ENCODE peak calls at places on chromosome 5, in five cellular contexts. Y, Z, L, F and H are unnamed samples.

GRCh38 chr5:96844476-96844990 is 31.8 kb upstream of the ERAP2 start:
- DNase-seq in L (no peak), Y (no peak), Z (no peak), F (no peak), H (no peak)

GRCh38 chr5:58759745-58760144 is 176.9 kb downstream of the RAB3C start:
- DNase-seq in Z (no peak), F (no peak), Y (peak; percentile 1), L (no peak), H (no peak)

GRCh38 chr5:169641253-169641652 is 4.2 kb downstream of the DOCK2 start:
- DNase-seq in Z (no peak), F (no peak), L (peak; percentile 41), Y (no peak), H (no peak)

GRCh38 chr5:82408033-82408432 is 129.9 kb upstream of the RPS23 start:
- DNase-seq in F (no peak), Y (no peak), L (no peak), Z (no peak), H (no peak)

GRCh38 chr5:150738862-150739261 is 20.0 kb downstream of the DCTN4 start:
- DNase-seq in L (no peak), Y (no peak), F (no peak), Z (no peak), H (no peak)

GRCh38 chr5:55062039-55062779 is 38.2 kb downstream of the GZMK start:
- DNase-seq in L (no peak), F (no peak), Y (no peak), Z (peak; percentile 82), H (no peak)

GRCh38 chr5:151912360-151912759 is 12.3 kb downstream of the GLRA1 start:
- DNase-seq in Y (no peak), Z (no peak), L (no peak), F (no peak), H (no peak)

GRCh38 chr5:135462304-135462703 is 10.2 kb upstream of the TIFAB start:
- DNase-seq in Y (peak; percentile 45), L (peak; percentile 84), Z (peak; percentile 82), F (no peak), H (peak; percentile 79)

GRCh38 chr5:81363093-81363886 is 30.6 kb downstream of the ACOT12 start:
- DNase-seq in F (no peak), Y (peak; percentile 5), L (no peak), Z (no peak), H (no peak)

GRCh38 chr5:75363111-75363510 is 26.1 kb downstream of the HMGCR start:
- DNase-seq in Z (no peak), Y (no peak), F (no peak), L (no peak), H (no peak)

GRCh38 chr5:177310332-177310731 is 1.4 kb downstream of the MXD3 start:
- DNase-seq in L (no peak), F (no peak), Y (no peak), Z (no peak), H (no peak)

GRCh38 chr5:132425009-132425937 is 55.8 kb downstream of the SLC22A5 start:
- DNase-seq in L (no peak), F (no peak), Y (peak; percentile 75), Z (peak; percentile 91), H (no peak)

GRCh38 chr5:150073086-150073625 is 13.2 kb downstream of the CSF1R start:
- DNase-seq in F (peak; percentile 16), Y (no peak), Z (no peak), L (peak; percentile 21), H (no peak)

GRCh38 chr5:173626501-173626812 is 10.0 kb upstream of the BOD1 start:
- DNase-seq in L (no peak), F (no peak), Y (no peak), Z (no peak), H (no peak)

GRCh38 chr5:42943931-42944631 is 96.0 kb downstream of the ANXA2R start:
- DNase-seq in F (no peak), L (no peak), Y (peak; percentile 27), Z (no peak), H (no peak)

GRCh38 chr5:42948961-42949347 is 91.2 kb downstream of the ANXA2R start:
- DNase-seq in Y (peak; percentile 38), Z (peak; percentile 52), L (no peak), F (no peak), H (no peak)

GRCh38 chr5:42949348-42950090 is 90.6 kb downstream of the ANXA2R start:
- DNase-seq in L (no peak), F (peak; percentile 61), Z (peak; percentile 81), Y (peak; percentile 90), H (no peak)

GRCh38 chr5:42940853-42941252 is 99.3 kb downstream of the ANXA2R start:
- DNase-seq in Z (no peak), L (no peak), F (no peak), Y (no peak), H (no peak)

DNA sequence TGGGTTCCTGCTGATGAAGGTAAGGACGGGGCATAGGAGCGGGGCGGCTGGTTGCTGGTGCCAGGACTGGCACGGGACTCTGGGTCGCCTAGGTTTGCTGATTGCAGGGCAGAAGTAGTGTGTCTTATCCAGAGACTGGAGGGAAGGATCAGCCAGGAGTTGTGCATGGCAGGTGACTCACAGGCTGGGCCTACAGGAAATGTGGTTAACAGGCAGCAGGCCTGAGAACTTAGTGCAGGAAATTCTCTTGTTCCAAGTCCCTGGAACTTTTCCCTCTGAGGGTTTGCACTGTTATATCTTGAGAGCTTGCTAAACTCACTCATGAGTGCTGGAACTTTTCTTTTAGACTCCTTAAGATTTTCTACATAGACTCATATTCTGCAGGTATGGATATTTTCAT is 95.1 kb downstream of the ANXA2R start:
- DNase-seq in Z (no peak), L (no peak), Y (peak; percentile 90), F (no peak), H (peak; percentile 67)
- TF ChIP-seq CTCF in Z (no peak), L (no peak), Y (no peak), F (no peak), H (no peak)

GRCh38 chr5:32325616-32326015 is 12.9 kb upstream of the MTMR12 start:
- DNase-seq in Z (no peak), F (no peak), Y (no peak), L (no peak), H (no peak)

GRCh38 chr5:32325067-32325466 is 12.3 kb upstream of the MTMR12 start:
- DNase-seq in Y (peak; percentile 49), F (no peak), Z (no peak), L (no peak), H (no peak)

GRCh38 chr5:32322882-32323281 is 10.1 kb upstream of the MTMR12 start:
- DNase-seq in Z (no peak), L (no peak), F (no peak), Y (no peak), H (no peak)

GRCh38 chr5:32326216-32326772 is 13.6 kb upstream of the MTMR12 start:
- DNase-seq in L (no peak), Z (no peak), Y (peak; percentile 19), F (no peak), H (peak; percentile 13)

GRCh38 chr5:32323741-32324140 is 11.0 kb upstream of the MTMR12 start:
- DNase-seq in Z (no peak), Y (no peak), L (no peak), F (no peak), H (no peak)
- TF ChIP-seq CTCF in Z (no peak), Y (no peak), L (no peak), F (no peak), H (no peak)

GRCh38 chr5:10779592-10779991 is 18.6 kb upstream of the DAP start:
- DNase-seq in L (no peak), Y (no peak), Z (no peak), F (no peak), H (no peak)

DNA sequence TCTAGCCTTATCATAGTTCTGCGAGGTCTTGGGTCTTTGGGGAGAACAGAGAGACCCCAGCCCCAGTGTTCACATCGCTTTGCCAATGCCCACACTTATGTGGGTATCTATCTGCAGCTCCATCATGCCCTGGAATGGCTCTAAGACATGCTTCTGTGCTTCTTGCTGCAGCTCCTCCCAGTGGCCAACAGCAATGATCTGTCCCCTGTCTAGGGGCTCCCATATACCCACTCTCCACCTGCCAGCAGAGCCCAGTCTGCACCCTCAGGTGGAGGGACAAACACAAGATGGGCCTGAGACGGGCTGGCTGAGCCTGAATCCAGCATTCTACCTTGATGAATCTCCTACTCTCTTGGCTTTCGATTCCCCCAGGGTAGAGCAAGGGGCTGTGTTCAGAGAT is 14.6 kb upstream of the DAP start:
- DNase-seq in L (no peak), F (no peak), Z (no peak), Y (no peak), H (no peak)
- TF ChIP-seq CTCF in L (no peak), F (no peak), Z (no peak), Y (peak; percentile 6), H (no peak)

GRCh38 chr5:133866160-133866902 is 102.1 kb downstream of the C5orf15 start:
- DNase-seq in L (no peak), Z (no peak), F (no peak), Y (no peak), H (no peak)

GRCh38 chr5:133865113-133865512 is 103.3 kb downstream of the C5orf15 start:
- DNase-seq in F (no peak), Y (no peak), Z (no peak), L (no peak), H (no peak)

GRCh38 chr5:133864711-133865110 is 103.7 kb downstream of the C5orf15 start:
- DNase-seq in Z (no peak), Y (no peak), L (no peak), F (no peak), H (no peak)

GRCh38 chr5:133861161-133861737 is 107.2 kb downstream of the C5orf15 start:
- DNase-seq in F (no peak), Z (peak; percentile 77), L (no peak), Y (no peak), H (no peak)

DNA sequence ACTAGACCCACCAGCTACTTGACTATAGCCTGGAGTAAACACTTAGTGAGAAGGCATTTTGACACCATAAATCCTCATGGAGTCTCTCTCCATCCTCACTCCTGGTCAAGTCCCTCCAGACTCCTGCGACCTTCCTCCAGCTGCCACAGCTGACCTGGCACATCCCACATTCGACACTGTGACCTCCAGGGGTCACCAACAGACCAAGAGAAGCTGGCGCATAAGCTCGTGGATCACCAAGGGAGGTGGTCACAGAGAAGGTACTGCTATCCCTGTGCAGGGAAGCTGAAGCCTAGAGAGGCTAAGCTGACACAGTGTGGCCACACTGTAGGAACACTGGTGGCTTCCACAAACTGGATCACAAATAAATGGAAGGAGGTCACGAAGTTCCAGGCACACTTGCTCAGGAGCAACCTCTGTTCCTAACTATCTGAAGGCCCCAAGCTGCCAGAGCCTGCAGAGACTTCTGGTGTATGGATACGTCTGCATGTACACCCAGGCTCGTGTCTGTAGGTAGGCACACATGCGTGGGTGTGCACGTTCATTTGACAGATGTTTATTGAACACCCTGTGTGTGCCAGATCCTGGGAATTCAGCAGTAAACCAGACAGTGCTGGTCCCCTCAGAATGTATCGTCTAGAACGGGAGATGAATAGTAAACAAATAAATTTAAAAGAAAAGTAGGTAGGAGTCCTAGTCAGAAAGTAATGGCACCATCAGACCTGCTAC is 104.4 kb downstream of the C5orf15 start:
- DNase-seq in L (no peak), Y (no peak), Z (no peak), F (no peak), H (no peak)
- TF ChIP-seq CTCF in L (no peak), Y (no peak), Z (no peak), F (no peak), H (no peak)

DNA sequence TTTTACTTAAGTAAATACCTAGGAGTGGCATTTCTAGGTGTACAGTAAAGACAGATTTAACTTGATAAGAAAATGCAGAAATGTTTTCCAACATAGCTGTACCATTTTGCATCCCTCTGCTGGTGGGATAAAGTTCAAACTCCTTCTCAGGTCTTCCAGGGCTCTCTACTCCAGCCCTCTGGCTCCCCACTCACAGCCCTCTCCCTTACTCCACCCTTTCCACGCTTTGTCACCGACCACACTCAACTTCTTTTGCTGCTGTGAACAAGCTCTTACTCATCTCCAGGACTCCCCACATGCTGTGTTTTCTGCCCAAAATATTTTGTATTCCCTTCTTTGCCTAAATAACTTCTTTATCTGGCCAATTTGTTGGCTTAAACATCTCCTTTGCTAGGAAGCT is 90.6 kb upstream of the OSMR start:
- DNase-seq in Y (peak; percentile 58), F (no peak), Z (no peak), L (no peak), H (no peak)
- TF ChIP-seq CTCF in Y (peak; percentile 17), F (no peak), Z (no peak), L (no peak), H (no peak)